ENCODE peak calls at places on chromosomes 5 and 9, in six cellular contexts. One of them, this sample, is unnamed.

GRCh38 chr9:137411670-137412380 is 11.1 kb downstream of the EXD3 start:
- DNase-seq in stimulated activated CD4-positive, alpha-beta T cell treated with anti-CD3 and anti-CD28 coated beads, Interleukin-2, amount 100 ng/mL, for 48 hours: peak
- DNase-seq in NCI-H1092 treated with DMSO at 0.1 percent for 48 hours: no peak
- DNase-seq in GM13977: peak
- DNase-seq in activated CD4-positive, alpha-beta T cell treated with anti-CD3 and anti-CD28 coated beads, Interleukin-2, amount 10 ng/mL, durations not matched to agents 7 days and 5 days: peak
- DNase-seq in CD8-positive, alpha-beta memory T cell: no peak
- DNase-seq in this sample: peak

GRCh38 chr9:122364117-122364782 is 6.6 kb upstream of the PTGS1 start:
- DNase-seq in CD8-positive, alpha-beta memory T cell: no peak
- DNase-seq in GM13977: no peak
- DNase-seq in NCI-H1092 treated with DMSO at 0.1 percent for 48 hours: no peak
- DNase-seq in stimulated activated CD4-positive, alpha-beta T cell treated with anti-CD3 and anti-CD28 coated beads, Interleukin-2, amount 100 ng/mL, for 48 hours: no peak
- DNase-seq in activated CD4-positive, alpha-beta T cell treated with anti-CD3 and anti-CD28 coated beads, Interleukin-2, amount 10 ng/mL, durations not matched to agents 7 days and 5 days: no peak
- DNase-seq in this sample: no peak

GRCh38 chr5:72559866-72560766 is 52.9 kb upstream of the ZNF366 start:
- DNase-seq in NCI-H1092 treated with DMSO at 0.1 percent for 48 hours: no peak
- DNase-seq in stimulated activated CD4-positive, alpha-beta T cell treated with anti-CD3 and anti-CD28 coated beads, Interleukin-2, amount 100 ng/mL, for 48 hours: no peak
- DNase-seq in CD8-positive, alpha-beta memory T cell: no peak
- DNase-seq in GM13977: no peak
- DNase-seq in activated CD4-positive, alpha-beta T cell treated with anti-CD3 and anti-CD28 coated beads, Interleukin-2, amount 10 ng/mL, durations not matched to agents 7 days and 5 days: no peak
- DNase-seq in this sample: no peak

GRCh38 chr5:36279054-36279698 is 22.5 kb downstream of the RANBP3L start:
- DNase-seq in stimulated activated CD4-positive, alpha-beta T cell treated with anti-CD3 and anti-CD28 coated beads, Interleukin-2, amount 100 ng/mL, for 48 hours: no peak
- DNase-seq in CD8-positive, alpha-beta memory T cell: no peak
- DNase-seq in activated CD4-positive, alpha-beta T cell treated with anti-CD3 and anti-CD28 coated beads, Interleukin-2, amount 10 ng/mL, durations not matched to agents 7 days and 5 days: no peak
- DNase-seq in NCI-H1092 treated with DMSO at 0.1 percent for 48 hours: no peak
- DNase-seq in GM13977: no peak
- DNase-seq in this sample: no peak

GRCh38 chr5:124661317-124662141 is 84.9 kb downstream of the ZNF608 start:
- DNase-seq in CD8-positive, alpha-beta memory T cell: no peak
- DNase-seq in stimulated activated CD4-positive, alpha-beta T cell treated with anti-CD3 and anti-CD28 coated beads, Interleukin-2, amount 100 ng/mL, for 48 hours: no peak
- DNase-seq in GM13977: no peak
- DNase-seq in activated CD4-positive, alpha-beta T cell treated with anti-CD3 and anti-CD28 coated beads, Interleukin-2, amount 10 ng/mL, durations not matched to agents 7 days and 5 days: no peak
- DNase-seq in NCI-H1092 treated with DMSO at 0.1 percent for 48 hours: peak
- DNase-seq in this sample: no peak

GRCh38 chr5:38905516-38905915 is 59.7 kb downstream of the OSMR start:
- DNase-seq in CD8-positive, alpha-beta memory T cell: no peak
- DNase-seq in GM13977: no peak
- DNase-seq in stimulated activated CD4-positive, alpha-beta T cell treated with anti-CD3 and anti-CD28 coated beads, Interleukin-2, amount 100 ng/mL, for 48 hours: no peak
- DNase-seq in activated CD4-positive, alpha-beta T cell treated with anti-CD3 and anti-CD28 coated beads, Interleukin-2, amount 10 ng/mL, durations not matched to agents 7 days and 5 days: no peak
- DNase-seq in NCI-H1092 treated with DMSO at 0.1 percent for 48 hours: no peak
- DNase-seq in this sample: no peak

GRCh38 chr5:124330595-124330994 is 415.8 kb downstream of the ZNF608 start:
- DNase-seq in CD8-positive, alpha-beta memory T cell: no peak
- DNase-seq in NCI-H1092 treated with DMSO at 0.1 percent for 48 hours: no peak
- DNase-seq in GM13977: no peak
- DNase-seq in stimulated activated CD4-positive, alpha-beta T cell treated with anti-CD3 and anti-CD28 coated beads, Interleukin-2, amount 100 ng/mL, for 48 hours: no peak
- DNase-seq in activated CD4-positive, alpha-beta T cell treated with anti-CD3 and anti-CD28 coated beads, Interleukin-2, amount 10 ng/mL, durations not matched to agents 7 days and 5 days: no peak
- DNase-seq in this sample: no peak

GRCh38 chr5:135832263-135832555 is 2.3 kb upstream of the SLC25A48 start:
- DNase-seq in NCI-H1092 treated with DMSO at 0.1 percent for 48 hours: no peak
- DNase-seq in stimulated activated CD4-positive, alpha-beta T cell treated with anti-CD3 and anti-CD28 coated beads, Interleukin-2, amount 100 ng/mL, for 48 hours: no peak
- DNase-seq in GM13977: no peak
- DNase-seq in activated CD4-positive, alpha-beta T cell treated with anti-CD3 and anti-CD28 coated beads, Interleukin-2, amount 10 ng/mL, durations not matched to agents 7 days and 5 days: no peak
- DNase-seq in CD8-positive, alpha-beta memory T cell: no peak
- DNase-seq in this sample: no peak

GRCh38 chr5:138981131-138981530 is 106.0 kb upstream of the LRRTM2 start:
- DNase-seq in NCI-H1092 treated with DMSO at 0.1 percent for 48 hours: no peak
- DNase-seq in activated CD4-positive, alpha-beta T cell treated with anti-CD3 and anti-CD28 coated beads, Interleukin-2, amount 10 ng/mL, durations not matched to agents 7 days and 5 days: no peak
- DNase-seq in GM13977: no peak
- DNase-seq in CD8-positive, alpha-beta memory T cell: no peak
- DNase-seq in stimulated activated CD4-positive, alpha-beta T cell treated with anti-CD3 and anti-CD28 coated beads, Interleukin-2, amount 100 ng/mL, for 48 hours: no peak
- DNase-seq in this sample: no peak

GRCh38 chr9:16112116-16112515 is 559.3 kb downstream of the CCDC171 start:
- DNase-seq in NCI-H1092 treated with DMSO at 0.1 percent for 48 hours: no peak
- DNase-seq in CD8-positive, alpha-beta memory T cell: no peak
- DNase-seq in stimulated activated CD4-positive, alpha-beta T cell treated with anti-CD3 and anti-CD28 coated beads, Interleukin-2, amount 100 ng/mL, for 48 hours: no peak
- DNase-seq in GM13977: no peak
- DNase-seq in activated CD4-positive, alpha-beta T cell treated with anti-CD3 and anti-CD28 coated beads, Interleukin-2, amount 10 ng/mL, durations not matched to agents 7 days and 5 days: no peak
- DNase-seq in this sample: no peak

GRCh38 chr5:140185409-140185808 is 10.4 kb downstream of the CYSTM1 start:
- DNase-seq in activated CD4-positive, alpha-beta T cell treated with anti-CD3 and anti-CD28 coated beads, Interleukin-2, amount 10 ng/mL, durations not matched to agents 7 days and 5 days: no peak
- DNase-seq in stimulated activated CD4-positive, alpha-beta T cell treated with anti-CD3 and anti-CD28 coated beads, Interleukin-2, amount 100 ng/mL, for 48 hours: no peak
- DNase-seq in GM13977: no peak
- DNase-seq in NCI-H1092 treated with DMSO at 0.1 percent for 48 hours: no peak
- DNase-seq in CD8-positive, alpha-beta memory T cell: no peak
- DNase-seq in this sample: no peak

GRCh38 chr9:129111143-129111761 is at the start of gene PTPA:
- DNase-seq in stimulated activated CD4-positive, alpha-beta T cell treated with anti-CD3 and anti-CD28 coated beads, Interleukin-2, amount 100 ng/mL, for 48 hours: peak
- DNase-seq in NCI-H1092 treated with DMSO at 0.1 percent for 48 hours: peak
- DNase-seq in CD8-positive, alpha-beta memory T cell: peak
- DNase-seq in GM13977: peak
- DNase-seq in activated CD4-positive, alpha-beta T cell treated with anti-CD3 and anti-CD28 coated beads, Interleukin-2, amount 10 ng/mL, durations not matched to agents 7 days and 5 days: peak
- DNase-seq in this sample: peak

GRCh38 chr9:137296214-137297059 is 5.6 kb downstream of the NRARP start:
- DNase-seq in stimulated activated CD4-positive, alpha-beta T cell treated with anti-CD3 and anti-CD28 coated beads, Interleukin-2, amount 100 ng/mL, for 48 hours: no peak
- DNase-seq in activated CD4-positive, alpha-beta T cell treated with anti-CD3 and anti-CD28 coated beads, Interleukin-2, amount 10 ng/mL, durations not matched to agents 7 days and 5 days: no peak
- DNase-seq in CD8-positive, alpha-beta memory T cell: no peak
- DNase-seq in NCI-H1092 treated with DMSO at 0.1 percent for 48 hours: no peak
- DNase-seq in GM13977: no peak
- DNase-seq in this sample: no peak

GRCh38 chr9:132637351-132637750 is 32.4 kb downstream of the DDX31 start:
- DNase-seq in CD8-positive, alpha-beta memory T cell: no peak
- DNase-seq in activated CD4-positive, alpha-beta T cell treated with anti-CD3 and anti-CD28 coated beads, Interleukin-2, amount 10 ng/mL, durations not matched to agents 7 days and 5 days: no peak
- DNase-seq in NCI-H1092 treated with DMSO at 0.1 percent for 48 hours: peak
- DNase-seq in GM13977: no peak
- DNase-seq in stimulated activated CD4-positive, alpha-beta T cell treated with anti-CD3 and anti-CD28 coated beads, Interleukin-2, amount 100 ng/mL, for 48 hours: no peak
- DNase-seq in this sample: no peak

GRCh38 chr5:173303878-173304590 is 24.2 kb downstream of the STC2 start:
- DNase-seq in CD8-positive, alpha-beta memory T cell: no peak
- DNase-seq in stimulated activated CD4-positive, alpha-beta T cell treated with anti-CD3 and anti-CD28 coated beads, Interleukin-2, amount 100 ng/mL, for 48 hours: no peak
- DNase-seq in GM13977: no peak
- DNase-seq in activated CD4-positive, alpha-beta T cell treated with anti-CD3 and anti-CD28 coated beads, Interleukin-2, amount 10 ng/mL, durations not matched to agents 7 days and 5 days: no peak
- DNase-seq in NCI-H1092 treated with DMSO at 0.1 percent for 48 hours: no peak
- DNase-seq in this sample: no peak

GRCh38 chr5:98736753-98737152 is 36.7 kb upstream of the RGMB start:
- DNase-seq in GM13977: no peak
- DNase-seq in stimulated activated CD4-positive, alpha-beta T cell treated with anti-CD3 and anti-CD28 coated beads, Interleukin-2, amount 100 ng/mL, for 48 hours: no peak
- DNase-seq in activated CD4-positive, alpha-beta T cell treated with anti-CD3 and anti-CD28 coated beads, Interleukin-2, amount 10 ng/mL, durations not matched to agents 7 days and 5 days: no peak
- DNase-seq in NCI-H1092 treated with DMSO at 0.1 percent for 48 hours: no peak
- DNase-seq in CD8-positive, alpha-beta memory T cell: no peak
- DNase-seq in this sample: no peak

GRCh38 chr5:34488984-34489383 is 167.1 kb upstream of the RAI14 start:
- DNase-seq in GM13977: no peak
- DNase-seq in activated CD4-positive, alpha-beta T cell treated with anti-CD3 and anti-CD28 coated beads, Interleukin-2, amount 10 ng/mL, durations not matched to agents 7 days and 5 days: no peak
- DNase-seq in stimulated activated CD4-positive, alpha-beta T cell treated with anti-CD3 and anti-CD28 coated beads, Interleukin-2, amount 100 ng/mL, for 48 hours: no peak
- DNase-seq in NCI-H1092 treated with DMSO at 0.1 percent for 48 hours: no peak
- DNase-seq in CD8-positive, alpha-beta memory T cell: no peak
- DNase-seq in this sample: no peak

GRCh38 chr5:151168602-151169344 is 11.2 kb upstream of the ANXA6 start:
- DNase-seq in stimulated activated CD4-positive, alpha-beta T cell treated with anti-CD3 and anti-CD28 coated beads, Interleukin-2, amount 100 ng/mL, for 48 hours: no peak
- DNase-seq in activated CD4-positive, alpha-beta T cell treated with anti-CD3 and anti-CD28 coated beads, Interleukin-2, amount 10 ng/mL, durations not matched to agents 7 days and 5 days: no peak
- DNase-seq in NCI-H1092 treated with DMSO at 0.1 percent for 48 hours: no peak
- DNase-seq in CD8-positive, alpha-beta memory T cell: no peak
- DNase-seq in GM13977: no peak
- DNase-seq in this sample: no peak

GRCh38 chr9:91214867-91215266 is 146.9 kb downstream of the AUH start:
- DNase-seq in stimulated activated CD4-positive, alpha-beta T cell treated with anti-CD3 and anti-CD28 coated beads, Interleukin-2, amount 100 ng/mL, for 48 hours: no peak
- DNase-seq in activated CD4-positive, alpha-beta T cell treated with anti-CD3 and anti-CD28 coated beads, Interleukin-2, amount 10 ng/mL, durations not matched to agents 7 days and 5 days: no peak
- DNase-seq in NCI-H1092 treated with DMSO at 0.1 percent for 48 hours: no peak
- DNase-seq in GM13977: no peak
- DNase-seq in CD8-positive, alpha-beta memory T cell: no peak
- DNase-seq in this sample: no peak

This sample was measured in activated effector memory CD4-positive, alpha-beta T cell treated with Interleukin-2 at 50 U/mL for 16 hours.